ENCODE peak calls at places on chromosome 1, in five cellular contexts. One of them, this sample, is unnamed.

GRCh38 chr1:206419783-206420182 is 50.5 kb upstream of the IKBKE start:
- DNase-seq in transverse colon: no peak
- DNase-seq in upper lobe of right lung: no peak
- DNase-seq in HFFc6: peak
- DNase-seq in fibroblast of lung: peak
- DNase-seq in this sample: no peak

GRCh38 chr1:225762444-225762843 is 15.2 kb upstream of the SRP9 start:
- DNase-seq in transverse colon: no peak
- DNase-seq in upper lobe of right lung: no peak
- DNase-seq in HFFc6: no peak
- DNase-seq in fibroblast of lung: peak
- DNase-seq in this sample: no peak

GRCh38 chr1:72827285-72827684 is 544.9 kb upstream of the NEGR1 start:
- DNase-seq in transverse colon: no peak
- DNase-seq in upper lobe of right lung: no peak
- DNase-seq in HFFc6: peak
- DNase-seq in fibroblast of lung: peak
- DNase-seq in this sample: no peak

GRCh38 chr1:208791458-208791857 is 547.3 kb upstream of the PLXNA2 start:
- DNase-seq in transverse colon: no peak
- DNase-seq in upper lobe of right lung: no peak
- DNase-seq in HFFc6: no peak
- DNase-seq in fibroblast of lung: peak
- DNase-seq in this sample: no peak

GRCh38 chr1:65751961-65752360 is 40.7 kb upstream of the PDE4B start:
- DNase-seq in transverse colon: no peak
- DNase-seq in upper lobe of right lung: no peak
- DNase-seq in HFFc6: no peak
- DNase-seq in fibroblast of lung: no peak
- DNase-seq in this sample: no peak

GRCh38 chr1:43997295-43997694 is 5.9 kb downstream of the CCDC24 start:
- DNase-seq in transverse colon: peak
- DNase-seq in upper lobe of right lung: no peak
- DNase-seq in HFFc6: no peak
- DNase-seq in fibroblast of lung: no peak
- DNase-seq in this sample: no peak

GRCh38 chr1:53694718-53695091 is 44.3 kb downstream of the GLIS1 start:
- DNase-seq in transverse colon: no peak
- DNase-seq in upper lobe of right lung: no peak
- DNase-seq in HFFc6: no peak
- DNase-seq in fibroblast of lung: no peak
- DNase-seq in this sample: no peak

GRCh38 chr1:234597894-234598293 is 12.1 kb downstream of the IRF2BP2 start:
- DNase-seq in transverse colon: peak
- DNase-seq in upper lobe of right lung: no peak
- DNase-seq in HFFc6: no peak
- DNase-seq in fibroblast of lung: peak
- DNase-seq in this sample: no peak

GRCh38 chr1:235052067-235053008 is 76.3 kb downstream of the TOMM20 start:
- DNase-seq in transverse colon: no peak
- DNase-seq in upper lobe of right lung: peak
- DNase-seq in HFFc6: no peak
- DNase-seq in fibroblast of lung: no peak
- DNase-seq in this sample: no peak

GRCh38 chr1:194279975-194280374 is 1093.6 kb upstream of the B3GALT2 start:
- DNase-seq in transverse colon: no peak
- DNase-seq in upper lobe of right lung: no peak
- DNase-seq in HFFc6: no peak
- DNase-seq in fibroblast of lung: no peak
- DNase-seq in this sample: no peak

GRCh38 chr1:94792473-94792875 is 27.7 kb upstream of the SLC44A3 start:
- DNase-seq in transverse colon: peak
- DNase-seq in upper lobe of right lung: no peak
- DNase-seq in HFFc6: peak
- DNase-seq in fibroblast of lung: peak
- DNase-seq in this sample: peak

GRCh38 chr1:52368383-52369172 is 2.6 kb upstream of the CC2D1B start:
- DNase-seq in transverse colon: peak
- DNase-seq in upper lobe of right lung: peak
- DNase-seq in HFFc6: no peak
- DNase-seq in fibroblast of lung: peak
- DNase-seq in this sample: no peak

GRCh38 chr1:210234254-210234747 is 1.7 kb downstream of the SERTAD4 start:
- DNase-seq in transverse colon: no peak
- DNase-seq in upper lobe of right lung: no peak
- DNase-seq in HFFc6: no peak
- DNase-seq in fibroblast of lung: no peak
- DNase-seq in this sample: no peak

DNA sequence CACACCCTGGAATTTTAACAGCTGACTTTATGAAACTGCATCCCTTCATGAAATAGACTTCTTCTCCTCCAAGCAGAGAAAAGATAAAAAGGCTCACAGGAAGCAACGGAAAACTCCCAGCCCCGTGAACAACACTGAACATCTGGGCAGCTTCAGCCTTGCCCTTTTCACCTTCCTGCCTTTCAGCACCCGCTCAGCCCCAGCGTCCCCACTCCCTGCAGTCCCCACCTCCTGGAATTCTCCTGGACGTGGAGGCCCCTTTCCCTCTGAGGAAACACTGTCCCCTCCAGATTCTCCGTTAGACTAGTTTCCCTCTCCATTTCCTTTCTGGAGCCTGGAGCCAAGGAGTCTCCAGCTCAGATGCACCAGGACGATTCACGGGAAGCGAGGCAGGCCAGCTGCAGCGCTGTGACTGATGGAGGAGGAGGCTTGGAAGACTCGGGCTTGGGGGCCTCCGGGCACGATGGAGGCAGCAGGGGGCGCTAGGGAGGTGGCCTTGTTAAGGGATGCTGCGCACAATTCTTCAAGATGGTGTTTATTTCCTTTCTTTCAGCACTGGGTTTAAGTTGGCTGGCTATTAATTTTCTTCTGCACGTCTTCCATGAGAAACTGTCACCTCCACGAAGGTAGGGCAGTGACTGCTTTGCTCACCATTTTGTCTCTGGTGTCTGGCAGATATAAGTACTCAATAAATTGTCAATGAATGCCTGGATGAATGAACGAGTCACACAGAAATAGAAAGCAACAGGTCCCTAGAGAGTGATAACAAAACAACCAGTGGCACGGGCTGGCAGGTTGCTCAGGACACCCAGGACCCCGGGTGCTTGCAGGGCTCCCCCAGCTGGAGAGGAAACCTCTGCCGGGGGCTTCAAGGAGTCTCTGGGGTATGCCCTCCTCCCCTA is 3.0 kb upstream of the MYOC start:
- DNase-seq in transverse colon: peak
- DNase-seq in upper lobe of right lung: no peak
- DNase-seq in HFFc6: peak
- DNase-seq in fibroblast of lung: peak
- DNase-seq in this sample: no peak
- TF ChIP-seq CTCF in transverse colon: peak
- TF ChIP-seq CTCF in upper lobe of right lung: peak
- TF ChIP-seq CTCF in HFFc6: peak
- TF ChIP-seq CTCF in fibroblast of lung: peak
- TF ChIP-seq CTCF in this sample: peak

GRCh38 chr1:4265836-4266235 is 365.8 kb upstream of the C1orf174 start:
- DNase-seq in transverse colon: no peak
- DNase-seq in upper lobe of right lung: no peak
- DNase-seq in HFFc6: no peak
- DNase-seq in fibroblast of lung: no peak
- DNase-seq in this sample: no peak
- TF ChIP-seq CTCF in transverse colon: no peak
- TF ChIP-seq CTCF in upper lobe of right lung: no peak
- TF ChIP-seq CTCF in HFFc6: no peak
- TF ChIP-seq CTCF in fibroblast of lung: no peak
- TF ChIP-seq CTCF in this sample: no peak

DNA sequence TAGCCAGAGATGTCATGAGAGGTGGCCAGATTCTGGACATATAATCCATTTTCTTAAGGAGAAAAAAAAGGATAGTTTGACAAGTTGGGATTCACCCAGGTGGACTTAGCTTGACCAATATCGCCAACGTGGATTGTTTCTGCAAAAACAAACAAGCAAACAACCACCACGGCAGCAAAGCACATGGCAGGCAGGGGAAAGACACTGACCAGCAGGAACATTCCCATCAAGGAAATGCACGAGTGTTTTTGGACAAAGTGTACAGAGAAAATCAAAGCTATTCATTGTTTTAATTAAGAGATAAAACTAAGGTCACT is 9.1 kb upstream of the PLA2G2C start:
- DNase-seq in transverse colon: no peak
- DNase-seq in upper lobe of right lung: no peak
- DNase-seq in HFFc6: no peak
- DNase-seq in fibroblast of lung: no peak
- DNase-seq in this sample: no peak
- TF ChIP-seq CTCF in transverse colon: no peak
- TF ChIP-seq CTCF in upper lobe of right lung: peak
- TF ChIP-seq CTCF in HFFc6: peak
- TF ChIP-seq CTCF in fibroblast of lung: no peak
- TF ChIP-seq CTCF in this sample: no peak

GRCh38 chr1:7681401-7681800 is 89.7 kb upstream of the VAMP3 start:
- DNase-seq in transverse colon: no peak
- DNase-seq in upper lobe of right lung: no peak
- DNase-seq in HFFc6: no peak
- DNase-seq in fibroblast of lung: no peak
- DNase-seq in this sample: no peak
- TF ChIP-seq CTCF in transverse colon: no peak
- TF ChIP-seq CTCF in upper lobe of right lung: no peak
- TF ChIP-seq CTCF in HFFc6: no peak
- TF ChIP-seq CTCF in fibroblast of lung: no peak
- TF ChIP-seq CTCF in this sample: no peak

GRCh38 chr1:227317541-227318002 is 720 bp downstream of the CDC42BPA start:
- DNase-seq in transverse colon: peak
- DNase-seq in upper lobe of right lung: no peak
- DNase-seq in HFFc6: peak
- DNase-seq in fibroblast of lung: peak
- DNase-seq in this sample: no peak
- TF ChIP-seq CTCF in transverse colon: peak
- TF ChIP-seq CTCF in upper lobe of right lung: peak
- TF ChIP-seq CTCF in HFFc6: peak
- TF ChIP-seq CTCF in fibroblast of lung: no peak
- TF ChIP-seq CTCF in this sample: no peak

DNA sequence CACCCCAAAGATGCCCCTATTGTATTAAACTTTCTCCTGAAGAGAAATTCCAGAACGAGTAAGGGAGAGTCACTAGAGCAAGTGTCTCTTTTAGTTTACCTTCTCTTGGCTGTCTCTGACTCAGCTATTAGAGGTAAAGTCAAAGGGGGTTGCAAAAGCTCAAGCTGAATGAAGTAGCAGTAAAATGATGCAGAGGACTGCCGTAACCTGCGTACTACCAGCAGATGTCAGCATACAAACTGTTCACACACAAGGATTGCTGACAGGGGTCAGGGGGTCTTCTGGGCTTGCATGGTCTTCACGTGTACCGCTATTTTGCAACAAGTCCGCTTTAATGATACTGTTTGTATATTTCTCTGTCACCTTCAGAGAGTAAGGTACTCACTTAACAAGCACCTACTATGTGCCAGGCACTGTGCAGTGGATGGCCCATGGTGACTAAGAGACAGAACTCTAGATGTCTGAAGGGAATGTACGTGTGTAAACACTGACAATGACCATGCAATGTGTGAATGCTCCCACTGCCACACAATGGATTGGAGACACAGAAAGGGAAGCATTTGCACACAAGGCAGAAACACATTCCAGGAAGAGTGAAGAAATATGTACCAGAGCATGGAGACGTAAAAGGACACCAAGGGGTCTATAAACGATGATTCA is 34.9 kb downstream of the CHML start:
- DNase-seq in transverse colon: no peak
- DNase-seq in upper lobe of right lung: no peak
- DNase-seq in HFFc6: no peak
- DNase-seq in fibroblast of lung: no peak
- DNase-seq in this sample: no peak
- TF ChIP-seq CTCF in transverse colon: no peak
- TF ChIP-seq CTCF in upper lobe of right lung: peak
- TF ChIP-seq CTCF in HFFc6: peak
- TF ChIP-seq CTCF in fibroblast of lung: no peak
- TF ChIP-seq CTCF in this sample: peak

This sample was measured in HFF-Myc.